ENCODE peak calls at places on chromosome 20, in four cellular contexts. C, Q, Z and A are unnamed samples.
A peak's percentile ranks its signal among the peaks of the same experiment; 100 is the strongest.

GRCh38 chr20:1618479-1618878 is 1.3 kb downstream of the SIRPB1 start:
- DNase-seq in C (no peak), Q (no peak), Z (no peak), A (no peak)

GRCh38 chr20:14829897-14830296 is 492.5 kb upstream of the FLRT3 start:
- DNase-seq in C (no peak), Q (no peak), Z (no peak), A (no peak)

GRCh38 chr20:61886721-61887658 is 178.7 kb downstream of the TAF4 start:
- DNase-seq in C (peak; percentile 34), Q (peak; percentile 70), Z (peak; percentile 12), A (no peak)

GRCh38 chr20:49245921-49246740 is 26.9 kb downstream of the DDX27 start:
- DNase-seq in C (no peak), Q (peak; percentile 71), Z (no peak), A (no peak)

GRCh38 chr20:14451458-14451857 is 114.0 kb upstream of the FLRT3 start:
- DNase-seq in C (no peak), Q (no peak), Z (no peak), A (no peak)

GRCh38 chr20:9460518-9460917 is 53.9 kb upstream of the LAMP5 start:
- DNase-seq in C (no peak), Q (peak; percentile 85), Z (no peak), A (no peak)

GRCh38 chr20:59772931-59773913 is 160.2 kb downstream of the SYCP2 start:
- DNase-seq in C (no peak), Q (no peak), Z (no peak), A (no peak)

GRCh38 chr20:717271-717670 is 41.7 kb upstream of the SCRT2 start:
- DNase-seq in C (no peak), Q (no peak), Z (no peak), A (no peak)

GRCh38 chr20:32554965-32555289 is 30.2 kb downstream of the NOL4L start:
- DNase-seq in C (no peak), Q (no peak), Z (no peak), A (no peak)

GRCh38 chr20:2290486-2290885 is 5.3 kb upstream of the TGM3 start:
- DNase-seq in C (no peak), Q (no peak), Z (no peak), A (no peak)

GRCh38 chr20:19304389-19304788 is 91.9 kb downstream of the SLC24A3 start:
- DNase-seq in C (no peak), Q (no peak), Z (no peak), A (no peak)

GRCh38 chr20:40333591-40333990 is 355.4 kb downstream of the MAFB start:
- DNase-seq in C (no peak), Q (no peak), Z (no peak), A (no peak)

GRCh38 chr20:21607971-21608735 is 94.3 kb upstream of the NKX2-2 start:
- DNase-seq in C (no peak), Q (peak; percentile 59), Z (no peak), A (no peak)

GRCh38 chr20:18258126-18258860 is 30.0 kb upstream of the ZNF133 start:
- DNase-seq in C (no peak), Q (no peak), Z (no peak), A (no peak)